ENCODE peak calls at places on chromosome 12, in nine cellular contexts. J is adrenal gland, B is cardiac muscle cell, C is mucosa of descending colon, Y is GM23338, V is HCT116, G is thyroid gland, P is uterus, L is HepG2. U is an unnamed sample. For H3K4me1, the result is how much of the 10 kb centered on the place peaks cover.

GRCh38 chr12:74903522-74903921 is 306.1 kb downstream of the KCNC2 start:
- DNase-seq in Y (peak), J (no peak), P (no peak), C (no peak), G (no peak), V (peak), B (no peak), L (peak), U (no peak)

GRCh38 chr12:88763536-88764100 is 183.3 kb upstream of the KITLG start:
- DNase-seq in P (no peak), C (no peak), Y (no peak), J (no peak), G (no peak), B (no peak), V (no peak), L (no peak), U (no peak)

GRCh38 chr12:101599771-101600486 is 5.2 kb downstream of the MYBPC1 start:
- DNase-seq in J (no peak), V (no peak), G (no peak), L (peak), Y (no peak), P (no peak), C (no peak), B (no peak), U (no peak)

GRCh38 chr12:124379938-124380754 is 85.3 kb downstream of the RFLNA start:
- DNase-seq in J (peak), G (no peak), C (no peak), L (no peak), P (peak), V (no peak), Y (no peak), B (no peak), U (no peak)

GRCh38 chr12:77062396-77062795 is 3.0 kb downstream of the E2F7 start:
- DNase-seq in V (no peak), G (no peak), Y (no peak), L (no peak), C (no peak), P (no peak), B (no peak), J (no peak), U (no peak)

GRCh38 chr12:107379852-107380567 is 286.7 kb upstream of the CRY1 start:
- DNase-seq in P (no peak), Y (no peak), V (peak), B (no peak), L (peak), C (peak), J (no peak), G (peak), U (peak)

GRCh38 chr12:34291426-34291901 is 269.2 kb downstream of the ALG10 start:
- DNase-seq in L (no peak), J (no peak), G (peak), P (no peak), B (no peak), Y (no peak), C (no peak), V (no peak), U (no peak)

GRCh38 chr12:79566452-79566851 is 124.3 kb downstream of the PAWR start:
- DNase-seq in C (no peak), Y (no peak), G (no peak), V (no peak), L (peak), P (no peak), J (no peak), B (no peak), U (no peak)

GRCh38 chr12:19095869-19096480 is 33.6 kb upstream of the PLEKHA5 start:
- DNase-seq in G (no peak), B (no peak), Y (no peak), V (no peak), C (peak), P (no peak), J (no peak), L (no peak), U (no peak)

GRCh38 chr12:123675436-123675835 is 4.5 kb downstream of the TCTN2 start:
- DNase-seq in L (no peak), G (no peak), P (no peak), B (no peak), V (no peak), J (no peak), C (no peak), Y (no peak), U (no peak)

GRCh38 chr12:52125499-52125900 is 46.0 kb downstream of the SMIM41 start:
- DNase-seq in P (no peak), C (no peak), J (no peak), V (no peak), L (no peak), G (peak), Y (peak), B (no peak), U (no peak)

GRCh38 chr12:12719496-12719895 is 2.3 kb downstream of the CDKN1B start:
- DNase-seq in B (no peak), J (no peak), V (no peak), Y (no peak), P (no peak), L (no peak), C (no peak), G (no peak), U (no peak)

GRCh38 chr12:131090254-131091210 is 136.8 kb downstream of the ADGRD1 start:
- DNase-seq in B (no peak), Y (no peak), V (no peak), J (peak), C (no peak), G (no peak), L (no peak), P (peak), U (no peak)

GRCh38 chr12:29711381-29711780 is 72.4 kb downstream of the TMTC1 start:
- DNase-seq in Y (no peak), G (no peak), V (no peak), C (no peak), P (no peak), B (no peak), J (no peak), L (no peak), U (no peak)

GRCh38 chr12:52210186-52210924 is 18.5 kb upstream of the KRT80 start:
- DNase-seq in L (no peak), B (no peak), C (no peak), P (peak), G (peak), J (peak), Y (no peak), V (no peak), U (no peak)

GRCh38 chr12:6626654-6627283 is 9.0 kb downstream of the LPAR5 start:
- DNase-seq in C (no peak), L (no peak), G (no peak), Y (no peak), V (no peak), J (no peak), P (no peak), B (no peak), U (no peak)

GRCh38 chr12:121295123-121295745 is 1.3 kb downstream of the CAMKK2 start:
- DNase-seq in V (no peak), G (no peak), P (no peak), L (peak), C (no peak), Y (peak), B (peak), J (no peak), U (no peak)

GRCh38 chr12:92528586-92528985 is 174.2 kb upstream of the PLEKHG7 start:
- DNase-seq in P (no peak), L (no peak), V (no peak), Y (no peak), C (no peak), J (no peak), B (no peak), G (no peak), U (no peak)
- H3K4me1 ChIP-seq in P (under half), L (under half), V (under half), Y (under half), C (under half), J (under half), B (under half), G (under half), U (under half)

DNA sequence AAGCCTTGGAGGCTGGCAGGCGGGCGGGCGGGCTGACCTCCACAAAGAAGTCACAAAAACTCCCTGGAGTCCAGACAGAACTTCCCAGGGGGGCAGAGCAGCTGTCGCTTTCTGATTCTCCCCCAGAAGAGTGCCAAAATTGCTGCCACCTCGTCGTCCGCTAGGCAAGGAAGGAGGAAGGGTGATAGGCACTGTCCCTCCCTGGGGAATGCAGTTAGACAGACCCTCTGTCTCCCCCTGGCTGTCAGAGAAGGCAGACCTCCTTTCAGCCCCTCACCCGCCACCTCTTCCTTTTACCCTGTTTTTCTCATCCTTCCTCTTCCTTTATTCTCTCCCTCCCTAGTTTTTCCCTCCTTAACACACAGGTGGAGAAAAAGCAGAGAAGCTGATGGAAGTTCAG is 18.7 kb downstream of the GRIN2B start:
- DNase-seq in Y (peak), L (peak), V (peak), P (no peak), B (peak), J (no peak), G (no peak), C (no peak), U (no peak)
- TF ChIP-seq CTCF in Y (peak), L (peak), V (peak), P (no peak), B (no peak), J (no peak), G (no peak), C (no peak), U (no peak)

GRCh38 chr12:48903363-48903981 is 21.8 kb downstream of the FKBP11 start:
- DNase-seq in J (no peak), B (no peak), G (peak), P (no peak), Y (no peak), C (no peak), L (no peak), V (no peak), U (no peak)
- H3K4me3 ChIP-seq in J (no peak), B (no peak), G (no peak), P (peak), Y (no peak), C (no peak), L (no peak), V (no peak), U (peak)

DNA sequence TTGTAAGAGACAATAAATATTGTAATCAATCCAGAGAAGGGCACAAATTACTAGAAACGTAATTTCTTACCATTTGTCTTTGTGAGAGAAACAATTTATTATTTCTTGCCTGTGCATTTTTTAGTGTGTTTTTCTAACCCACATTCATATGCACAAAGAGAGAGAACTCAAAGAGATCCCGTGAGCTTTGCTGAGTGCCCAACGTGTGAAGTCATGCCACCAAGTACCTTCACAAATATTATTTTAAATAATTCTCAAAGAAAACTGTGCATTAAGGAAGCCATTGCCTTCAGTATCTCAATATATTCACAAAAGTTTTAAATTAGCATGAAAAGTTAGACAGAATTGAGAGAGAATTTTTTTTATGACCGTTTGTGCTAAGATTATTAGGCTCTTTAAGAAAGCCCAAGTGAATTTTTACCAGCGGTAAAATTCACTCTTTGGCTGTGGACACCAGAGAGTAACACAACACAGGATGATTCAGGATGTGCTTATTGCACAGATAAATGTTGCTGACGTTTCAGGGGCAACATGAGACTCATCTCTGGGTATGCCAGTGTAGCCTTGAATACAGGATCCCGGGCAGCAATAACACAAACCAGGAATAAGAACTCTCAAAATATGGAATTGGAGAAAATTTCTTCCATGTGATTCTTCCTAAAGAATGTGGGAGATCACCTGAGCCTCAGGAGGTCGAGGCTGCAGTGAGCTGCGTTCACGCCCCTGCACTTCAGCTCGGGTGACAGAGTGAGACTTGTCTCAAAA is 2.9 kb downstream of the ARHGDIB start:
- DNase-seq in C (no peak), Y (no peak), J (peak), V (no peak), G (no peak), P (no peak), B (no peak), L (no peak), U (no peak)
- H3K4me1 ChIP-seq in C (under half), Y (under half), J (under half), V (under half), G (under half), P (under half), B (under half), L (under half), U (under half)

GRCh38 chr12:126139355-126139754 is 1074.1 kb downstream of the AACS start:
- DNase-seq in V (no peak), Y (no peak), P (no peak), C (no peak), B (no peak), G (no peak), J (no peak), L (no peak), U (no peak)
- TF ChIP-seq CTCF in V (peak), Y (no peak), P (no peak), C (no peak), B (no peak), G (no peak), J (no peak), L (no peak), U (no peak)

U was measured in colonic mucosa.